ENCODE peak calls at places on chromosomes 13 and 19, in seven cellular contexts. P is fibroblast of lung; O is CD8-positive, alpha-beta memory T cell; S is HCT116; N is upper lobe of left lung; B is neuronal stem cell; U is CD4-positive, CD25-positive, alpha-beta regulatory T cell. X is an unnamed sample. For H3K4me1, the result is how much of the 10 kb centered on the place peaks cover.

GRCh38 chr13:110259651-110260050 is 47.3 kb downstream of the COL4A1 start:
- DNase-seq in P (no peak), O (no peak), S (no peak), N (no peak), B (no peak), U (no peak), X (no peak)

GRCh38 chr13:58712191-58712590 is 1080.6 kb downstream of the PCDH17 start:
- DNase-seq in P (no peak), O (no peak), S (no peak), N (no peak), B (peak), U (no peak), X (no peak)

GRCh38 chr13:94947965-94948371 is 235.6 kb upstream of the SOX21 start:
- DNase-seq in P (no peak), O (no peak), S (no peak), N (no peak), B (peak), U (no peak), X (no peak)

GRCh38 chr19:7618771-7619510 is 10.4 kb downstream of the XAB2 start:
- DNase-seq in P (no peak), O (no peak), S (no peak), N (peak), B (no peak), U (no peak), X (no peak)

GRCh38 chr13:95292622-95293021 is 8.6 kb downstream of the ABCC4 start:
- DNase-seq in P (no peak), O (no peak), S (no peak), N (no peak), B (no peak), U (no peak), X (no peak)

GRCh38 chr19:29672319-29672932 is 7.2 kb downstream of the PLEKHF1 start:
- DNase-seq in P (no peak), O (no peak), S (no peak), N (no peak), B (no peak), U (no peak), X (no peak)

GRCh38 chr13:81726037-81726726 is 1385.3 kb upstream of the SPRY2 start:
- DNase-seq in P (no peak), O (no peak), S (no peak), N (peak), B (no peak), U (no peak), X (no peak)

GRCh38 chr13:26025196-26025595 is 26.6 kb downstream of the SHISA2 start:
- DNase-seq in P (no peak), O (no peak), S (no peak), N (peak), B (no peak), U (no peak), X (no peak)

GRCh38 chr13:39530996-39531395 is 72.0 kb downstream of the LHFPL6 start:
- DNase-seq in P (peak), O (no peak), S (no peak), N (no peak), B (no peak), U (no peak), X (no peak)

GRCh38 chr13:72458701-72459100 is 268.7 kb downstream of the MZT1 start:
- DNase-seq in P (peak), O (no peak), S (no peak), N (no peak), B (no peak), U (no peak), X (no peak)

GRCh38 chr13:20843177-20843576 is 59.4 kb downstream of the XPO4 start:
- DNase-seq in P (peak), O (no peak), S (no peak), N (no peak), B (no peak), U (no peak), X (no peak)

GRCh38 chr19:2841858-2842574 is 741 bp downstream of the ZNF555 start:
- DNase-seq in P (no peak), O (no peak), S (no peak), N (peak), B (no peak), U (no peak), X (no peak)

GRCh38 chr19:29415507-29415906 is 110.3 kb upstream of the VSTM2B start:
- DNase-seq in P (no peak), O (no peak), S (no peak), N (no peak), B (no peak), U (no peak), X (no peak)

GRCh38 chr13:50069255-50069654 is 54.0 kb downstream of the KCNRG start:
- DNase-seq in P (peak), O (no peak), S (no peak), N (no peak), B (no peak), U (no peak), X (no peak)

GRCh38 chr19:1663854-1664253 is 11.4 kb upstream of the TCF3 start:
- DNase-seq in P (no peak), O (no peak), S (no peak), N (no peak), B (no peak), U (no peak), X (no peak)

GRCh38 chr13:58406545-58406944 is 775.0 kb downstream of the PCDH17 start:
- DNase-seq in P (no peak), O (no peak), S (no peak), N (no peak), B (no peak), U (no peak), X (no peak)

GRCh38 chr19:15316498-15316897 is 15.8 kb downstream of the BRD4 start:
- DNase-seq in P (no peak), O (no peak), S (no peak), N (no peak), B (no peak), U (no peak), X (no peak)

GRCh38 chr19:3950871-3951861 is 18.3 kb downstream of the NMRK2 start:
- DNase-seq in P (peak), O (no peak), S (no peak), N (peak), B (no peak), U (no peak), X (peak)

GRCh38 chr19:45163751-45164150 is 3.0 kb upstream of the NKPD1 start:
- DNase-seq in P (no peak), O (no peak), S (no peak), N (peak), B (no peak), U (no peak), X (no peak)

GRCh38 chr19:57817976-57818375 is 3.3 kb upstream of the ZNF552 start:
- DNase-seq in P (no peak), O (no peak), S (no peak), N (no peak), B (no peak), U (no peak), X (no peak)

GRCh38 chr13:31864307-31864706 is 125.0 kb downstream of the RXFP2 start:
- DNase-seq in P (no peak), O (no peak), S (no peak), N (no peak), B (no peak), U (no peak), X (no peak)

GRCh38 chr13:31862828-31863227 is 123.5 kb downstream of the RXFP2 start:
- DNase-seq in P (no peak), O (no peak), S (no peak), N (no peak), B (no peak), U (no peak), X (no peak)

GRCh38 chr13:31859546-31859945 is 120.2 kb downstream of the RXFP2 start:
- DNase-seq in P (no peak), O (no peak), S (no peak), N (no peak), B (no peak), U (no peak), X (no peak)

DNA sequence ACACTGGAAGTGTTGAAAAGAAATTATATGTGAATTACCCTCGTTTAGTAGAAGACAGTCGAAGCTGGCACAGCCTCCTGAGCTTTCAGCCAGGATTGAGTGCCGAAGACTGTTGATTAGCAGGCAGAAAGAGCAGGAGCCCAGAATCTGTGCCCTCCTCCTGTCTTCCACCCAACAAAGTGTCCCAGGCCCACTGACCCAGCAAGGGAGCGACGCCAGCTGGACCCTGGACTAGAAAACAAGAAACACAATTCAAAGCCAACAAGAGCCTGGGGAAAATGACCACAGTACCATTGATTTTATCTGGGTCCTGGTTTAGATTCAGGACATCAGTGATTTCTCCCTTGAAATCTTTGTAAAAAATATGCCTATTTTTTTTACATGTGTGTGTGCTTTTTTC is 120.7 kb downstream of the RXFP2 start:
- DNase-seq in P (no peak), O (no peak), S (no peak), N (no peak), B (no peak), U (no peak), X (peak)
- H3K4me1 ChIP-seq in P (under half), O (under half), S (under half), N (under half), B (under half), U (under half), X (under half)

GRCh38 chr13:41587490-41587889 is 130.1 kb downstream of the RGCC start:
- DNase-seq in P (no peak), O (peak), S (no peak), N (no peak), B (no peak), U (peak), X (no peak)

GRCh38 chr13:41588899-41589298 is 131.5 kb downstream of the RGCC start:
- DNase-seq in P (peak), O (no peak), S (peak), N (no peak), B (no peak), U (peak), X (no peak)

GRCh38 chr13:41590122-41590521 is 132.8 kb downstream of the RGCC start:
- DNase-seq in P (no peak), O (no peak), S (no peak), N (no peak), B (no peak), U (no peak), X (no peak)

GRCh38 chr13:41589434-41589833 is 132.1 kb downstream of the RGCC start:
- DNase-seq in P (no peak), O (no peak), S (no peak), N (no peak), B (no peak), U (no peak), X (no peak)

GRCh38 chr13:41590643-41591042 is 133.3 kb downstream of the RGCC start:
- DNase-seq in P (no peak), O (no peak), S (no peak), N (no peak), B (no peak), U (peak), X (no peak)
- H3K4me1 ChIP-seq in P (under half), O (under half), S (under half), N (under half), B (under half), U (under half), X (under half)

GRCh38 chr13:51590231-51590630 is 6.0 kb downstream of the WDFY2 start:
- DNase-seq in P (no peak), O (no peak), S (no peak), N (no peak), B (no peak), U (no peak), X (no peak)
- H3K4me1 ChIP-seq in P (under half), O (under half), S (under half), N (under half), B (under half), U (under half), X (half or more)

GRCh38 chr19:41408256-41408655 is 10.6 kb downstream of the BCKDHA start:
- DNase-seq in P (no peak), O (no peak), S (no peak), N (no peak), B (no peak), U (no peak), X (no peak)
- H3K4me1 ChIP-seq in P (under half), O (under half), S (under half), N (half or more), B (under half), U (under half), X (half or more)

DNA sequence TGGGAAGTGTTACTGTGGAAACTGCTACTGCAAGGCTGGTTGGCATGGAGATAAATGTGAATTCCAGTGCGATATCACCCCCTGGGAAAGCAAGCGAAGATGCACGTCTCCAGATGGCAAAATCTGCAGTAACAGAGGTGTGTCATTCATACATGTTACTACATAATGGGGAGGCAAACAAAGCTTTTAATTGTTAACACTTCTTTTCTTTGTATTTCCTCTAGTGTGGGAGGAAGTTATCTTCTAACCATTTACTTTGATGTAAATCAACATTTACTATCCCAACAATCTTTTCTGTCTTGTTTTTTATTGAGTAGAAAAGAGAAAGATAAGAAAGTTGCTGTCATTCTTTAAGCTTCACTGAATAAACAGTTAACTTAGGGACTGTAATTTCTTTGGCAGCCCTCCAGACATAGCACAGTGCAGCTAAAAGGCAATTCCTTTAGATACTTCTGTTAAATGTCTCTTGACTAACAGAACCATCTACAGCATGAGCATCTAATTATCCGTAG is 126.9 kb downstream of the ITGBL1 start:
- DNase-seq in P (peak), O (no peak), S (no peak), N (no peak), B (no peak), U (no peak), X (no peak)
- H3K4me1 ChIP-seq in P (under half), O (under half), S (under half), N (under half), B (under half), U (under half), X (under half)